ENCODE peak calls at places on chromosomes 13 and 19, in five cellular contexts. One of them, this sample, is unnamed.

GRCh38 chr13:33251131-33251629 is 34.4 kb downstream of the STARD13 start:
- DNase-seq in body of pancreas: no peak
- DNase-seq in amygdala: peak
- DNase-seq in NCI-H2081: peak
- DNase-seq in sigmoid colon: peak
- DNase-seq in this sample: no peak

GRCh38 chr19:37966211-37967072 is 59.4 kb downstream of the SIPA1L3 start:
- DNase-seq in body of pancreas: no peak
- DNase-seq in NCI-H2081: no peak
- DNase-seq in amygdala: no peak
- DNase-seq in sigmoid colon: no peak
- DNase-seq in this sample: no peak

GRCh38 chr19:16367269-16367683 is 42.6 kb downstream of the KLF2 start:
- DNase-seq in body of pancreas: no peak
- DNase-seq in NCI-H2081: no peak
- DNase-seq in amygdala: no peak
- DNase-seq in sigmoid colon: peak
- DNase-seq in this sample: no peak

GRCh38 chr13:76380436-76381065 is 505.7 kb downstream of the KCTD12 start:
- DNase-seq in NCI-H2081: no peak
- DNase-seq in amygdala: no peak
- DNase-seq in sigmoid colon: no peak
- DNase-seq in body of pancreas: no peak
- DNase-seq in this sample: no peak

GRCh38 chr13:49319555-49320350 is 72.0 kb downstream of the CDADC1 start:
- DNase-seq in body of pancreas: no peak
- DNase-seq in sigmoid colon: no peak
- DNase-seq in amygdala: no peak
- DNase-seq in NCI-H2081: no peak
- DNase-seq in this sample: no peak

GRCh38 chr19:29421186-29421525 is 104.6 kb upstream of the VSTM2B start:
- DNase-seq in amygdala: no peak
- DNase-seq in NCI-H2081: no peak
- DNase-seq in body of pancreas: no peak
- DNase-seq in sigmoid colon: no peak
- DNase-seq in this sample: no peak

GRCh38 chr13:21616880-21617279 is 12.9 kb upstream of the MICU2 start:
- DNase-seq in body of pancreas: no peak
- DNase-seq in amygdala: no peak
- DNase-seq in sigmoid colon: no peak
- DNase-seq in NCI-H2081: no peak
- DNase-seq in this sample: no peak

GRCh38 chr19:38702278-38702677 is 42.0 kb downstream of the CAPN12 start:
- DNase-seq in amygdala: no peak
- DNase-seq in body of pancreas: no peak
- DNase-seq in sigmoid colon: no peak
- DNase-seq in NCI-H2081: peak
- DNase-seq in this sample: no peak

GRCh38 chr19:6216996-6217751 is 62.6 kb downstream of the MLLT1 start:
- DNase-seq in NCI-H2081: peak
- DNase-seq in amygdala: no peak
- DNase-seq in sigmoid colon: peak
- DNase-seq in body of pancreas: no peak
- DNase-seq in this sample: no peak

GRCh38 chr13:75091707-75092106 is 390.3 kb downstream of the TBC1D4 start:
- DNase-seq in amygdala: no peak
- DNase-seq in NCI-H2081: no peak
- DNase-seq in body of pancreas: no peak
- DNase-seq in sigmoid colon: no peak
- DNase-seq in this sample: no peak

GRCh38 chr13:84032116-84032515 is 149.8 kb upstream of the SLITRK1 start:
- DNase-seq in body of pancreas: no peak
- DNase-seq in amygdala: no peak
- DNase-seq in NCI-H2081: no peak
- DNase-seq in sigmoid colon: no peak
- DNase-seq in this sample: no peak

GRCh38 chr19:11984986-11985385 is 20.1 kb downstream of the ZNF763 start:
- DNase-seq in sigmoid colon: no peak
- DNase-seq in NCI-H2081: no peak
- DNase-seq in body of pancreas: no peak
- DNase-seq in amygdala: no peak
- DNase-seq in this sample: no peak